ENCODE peak calls at places on chromosomes 7 and 10, in eight cellular contexts. One of them, this sample, is unnamed.

GRCh38 chr7:40350100-40350499 is 215.3 kb downstream of the SUGCT start:
- DNase-seq in esophagus squamous epithelium: no peak
- DNase-seq in lower lobe of right lung: no peak
- DNase-seq in transverse colon: no peak
- DNase-seq in astrocyte: no peak
- DNase-seq in bronchial epithelial cell: no peak
- DNase-seq in fibroblast of lung: no peak
- DNase-seq in thoracic aorta: no peak
- DNase-seq in this sample: no peak

GRCh38 chr7:4129481-4130122 is 552.5 kb upstream of the FOXK1 start:
- DNase-seq in lower lobe of right lung: no peak
- DNase-seq in transverse colon: no peak
- DNase-seq in astrocyte: no peak
- DNase-seq in thoracic aorta: no peak
- DNase-seq in esophagus squamous epithelium: no peak
- DNase-seq in bronchial epithelial cell: no peak
- DNase-seq in fibroblast of lung: no peak
- DNase-seq in this sample: no peak

GRCh38 chr10:29295813-29296212 is 6.9 kb downstream of the LYZL1 start:
- DNase-seq in bronchial epithelial cell: no peak
- DNase-seq in lower lobe of right lung: no peak
- DNase-seq in esophagus squamous epithelium: no peak
- DNase-seq in transverse colon: no peak
- DNase-seq in thoracic aorta: no peak
- DNase-seq in fibroblast of lung: no peak
- DNase-seq in astrocyte: no peak
- DNase-seq in this sample: no peak

GRCh38 chr7:39616138-39616537 is 7.2 kb upstream of the RALA start:
- DNase-seq in transverse colon: no peak
- DNase-seq in bronchial epithelial cell: peak; percentile 66
- DNase-seq in lower lobe of right lung: no peak
- DNase-seq in thoracic aorta: no peak
- DNase-seq in esophagus squamous epithelium: no peak
- DNase-seq in astrocyte: peak; percentile 68
- DNase-seq in fibroblast of lung: peak; percentile 75
- DNase-seq in this sample: no peak

GRCh38 chr10:45625879-45626278 is 46.7 kb downstream of the ZFAND4 start:
- DNase-seq in transverse colon: no peak
- DNase-seq in astrocyte: no peak
- DNase-seq in esophagus squamous epithelium: no peak
- DNase-seq in bronchial epithelial cell: peak; percentile 2
- DNase-seq in fibroblast of lung: no peak
- DNase-seq in lower lobe of right lung: no peak
- DNase-seq in thoracic aorta: no peak
- DNase-seq in this sample: no peak

GRCh38 chr10:88565072-88565471 is 18.0 kb downstream of the RNLS start:
- DNase-seq in lower lobe of right lung: no peak
- DNase-seq in thoracic aorta: no peak
- DNase-seq in astrocyte: no peak
- DNase-seq in fibroblast of lung: peak; percentile 37
- DNase-seq in esophagus squamous epithelium: no peak
- DNase-seq in transverse colon: no peak
- DNase-seq in bronchial epithelial cell: peak; percentile 51
- DNase-seq in this sample: no peak

GRCh38 chr7:410395-410910 is 109.2 kb downstream of the PDGFA start:
- DNase-seq in fibroblast of lung: no peak
- DNase-seq in transverse colon: no peak
- DNase-seq in astrocyte: no peak
- DNase-seq in lower lobe of right lung: peak; percentile 41
- DNase-seq in esophagus squamous epithelium: no peak
- DNase-seq in bronchial epithelial cell: no peak
- DNase-seq in thoracic aorta: no peak
- DNase-seq in this sample: no peak

GRCh38 chr10:75187961-75188426 is 22.6 kb upstream of the VDAC2 start:
- DNase-seq in bronchial epithelial cell: peak; percentile 93
- DNase-seq in transverse colon: peak; percentile 68
- DNase-seq in thoracic aorta: no peak
- DNase-seq in lower lobe of right lung: no peak
- DNase-seq in fibroblast of lung: peak; percentile 56
- DNase-seq in esophagus squamous epithelium: no peak
- DNase-seq in astrocyte: peak; percentile 43
- DNase-seq in this sample: peak; percentile 39

GRCh38 chr7:94041529-94041928 is 37.4 kb upstream of the BET1 start:
- DNase-seq in lower lobe of right lung: no peak
- DNase-seq in thoracic aorta: no peak
- DNase-seq in fibroblast of lung: peak; percentile 95
- DNase-seq in esophagus squamous epithelium: no peak
- DNase-seq in astrocyte: peak; percentile 94
- DNase-seq in transverse colon: no peak
- DNase-seq in bronchial epithelial cell: peak; percentile 46
- DNase-seq in this sample: no peak

DNA sequence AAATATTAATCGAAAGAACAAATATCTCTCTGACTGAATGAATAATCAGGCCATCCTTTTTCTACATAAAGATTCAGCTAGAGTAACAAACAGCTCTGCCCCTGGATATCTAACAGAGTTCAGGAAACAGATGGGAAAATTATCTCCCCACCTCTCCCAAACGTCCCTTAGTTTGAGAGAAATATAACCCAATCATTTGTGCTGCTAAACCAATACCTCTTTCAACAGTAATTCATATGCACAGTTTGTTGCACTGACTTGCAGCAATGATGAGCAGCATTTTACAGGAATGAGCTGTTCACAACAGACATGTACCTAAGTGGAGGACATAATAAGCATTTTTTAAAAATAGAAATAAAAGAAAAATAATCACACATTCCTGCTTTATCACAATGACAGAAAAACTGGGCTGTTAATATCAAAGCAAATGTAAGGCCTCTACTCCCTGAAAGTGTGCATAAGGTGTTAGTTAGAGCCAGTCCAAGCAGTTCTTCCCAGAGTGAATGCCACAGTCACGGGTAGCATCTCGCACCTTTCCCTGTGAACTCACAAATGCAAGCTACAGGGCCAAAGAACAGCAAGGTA is 2.3 kb downstream of the CREB3L2 start:
- DNase-seq in esophagus squamous epithelium: no peak
- DNase-seq in lower lobe of right lung: no peak
- DNase-seq in transverse colon: no peak
- DNase-seq in bronchial epithelial cell: peak; percentile 67
- DNase-seq in astrocyte: peak; percentile 24
- DNase-seq in thoracic aorta: no peak
- DNase-seq in fibroblast of lung: no peak
- DNase-seq in this sample: no peak
- H3K36me3 ChIP-seq in esophagus squamous epithelium: no peaks in the 10 kb centered on the region
- H3K36me3 ChIP-seq in lower lobe of right lung: no peaks in the 10 kb centered on the region
- H3K36me3 ChIP-seq in transverse colon: no peaks in the 10 kb centered on the region
- H3K36me3 ChIP-seq in bronchial epithelial cell: no peaks in the 10 kb centered on the region
- H3K36me3 ChIP-seq in astrocyte: peaks cover 10% of the 10 kb centered on the region
- H3K36me3 ChIP-seq in thoracic aorta: no peaks in the 10 kb centered on the region
- H3K36me3 ChIP-seq in fibroblast of lung: no peaks in the 10 kb centered on the region
- H3K36me3 ChIP-seq in this sample: peaks cover 5% of the 10 kb centered on the region

GRCh38 chr10:125727436-125727835 is 7.9 kb downstream of the EDRF1 start:
- DNase-seq in astrocyte: no peak
- DNase-seq in lower lobe of right lung: no peak
- DNase-seq in fibroblast of lung: no peak
- DNase-seq in thoracic aorta: no peak
- DNase-seq in bronchial epithelial cell: no peak
- DNase-seq in transverse colon: peak; percentile 15
- DNase-seq in esophagus squamous epithelium: no peak
- DNase-seq in this sample: no peak
- H3K36me3 ChIP-seq in astrocyte: peaks cover 83% of the 10 kb centered on the region
- H3K36me3 ChIP-seq in lower lobe of right lung: peaks cover 100% of the 10 kb centered on the region
- H3K36me3 ChIP-seq in fibroblast of lung: peaks cover 23% of the 10 kb centered on the region
- H3K36me3 ChIP-seq in thoracic aorta: peaks cover 70% of the 10 kb centered on the region
- H3K36me3 ChIP-seq in bronchial epithelial cell: peaks cover 19% of the 10 kb centered on the region
- H3K36me3 ChIP-seq in transverse colon: peaks cover 4% of the 10 kb centered on the region
- H3K36me3 ChIP-seq in esophagus squamous epithelium: peaks cover 48% of the 10 kb centered on the region
- H3K36me3 ChIP-seq in this sample: peaks cover 37% of the 10 kb centered on the region

GRCh38 chr7:6446977-6447588 is 671 bp downstream of the DAGLB start:
- DNase-seq in bronchial epithelial cell: peak; percentile 91
- DNase-seq in esophagus squamous epithelium: no peak
- DNase-seq in transverse colon: peak; percentile 88
- DNase-seq in lower lobe of right lung: peak; percentile 74
- DNase-seq in astrocyte: peak; percentile 77
- DNase-seq in thoracic aorta: peak; percentile 45
- DNase-seq in fibroblast of lung: peak; percentile 85
- DNase-seq in this sample: peak; percentile 90
- H3K36me3 ChIP-seq in bronchial epithelial cell: peaks cover 15% of the 10 kb centered on the region
- H3K36me3 ChIP-seq in esophagus squamous epithelium: peaks cover 14% of the 10 kb centered on the region
- H3K36me3 ChIP-seq in transverse colon: no peaks in the 10 kb centered on the region
- H3K36me3 ChIP-seq in lower lobe of right lung: peaks cover 33% of the 10 kb centered on the region
- H3K36me3 ChIP-seq in astrocyte: peaks cover 17% of the 10 kb centered on the region
- H3K36me3 ChIP-seq in thoracic aorta: no peaks in the 10 kb centered on the region
- H3K36me3 ChIP-seq in fibroblast of lung: peaks cover 5% of the 10 kb centered on the region
- H3K36me3 ChIP-seq in this sample: peaks cover 13% of the 10 kb centered on the region

DNA sequence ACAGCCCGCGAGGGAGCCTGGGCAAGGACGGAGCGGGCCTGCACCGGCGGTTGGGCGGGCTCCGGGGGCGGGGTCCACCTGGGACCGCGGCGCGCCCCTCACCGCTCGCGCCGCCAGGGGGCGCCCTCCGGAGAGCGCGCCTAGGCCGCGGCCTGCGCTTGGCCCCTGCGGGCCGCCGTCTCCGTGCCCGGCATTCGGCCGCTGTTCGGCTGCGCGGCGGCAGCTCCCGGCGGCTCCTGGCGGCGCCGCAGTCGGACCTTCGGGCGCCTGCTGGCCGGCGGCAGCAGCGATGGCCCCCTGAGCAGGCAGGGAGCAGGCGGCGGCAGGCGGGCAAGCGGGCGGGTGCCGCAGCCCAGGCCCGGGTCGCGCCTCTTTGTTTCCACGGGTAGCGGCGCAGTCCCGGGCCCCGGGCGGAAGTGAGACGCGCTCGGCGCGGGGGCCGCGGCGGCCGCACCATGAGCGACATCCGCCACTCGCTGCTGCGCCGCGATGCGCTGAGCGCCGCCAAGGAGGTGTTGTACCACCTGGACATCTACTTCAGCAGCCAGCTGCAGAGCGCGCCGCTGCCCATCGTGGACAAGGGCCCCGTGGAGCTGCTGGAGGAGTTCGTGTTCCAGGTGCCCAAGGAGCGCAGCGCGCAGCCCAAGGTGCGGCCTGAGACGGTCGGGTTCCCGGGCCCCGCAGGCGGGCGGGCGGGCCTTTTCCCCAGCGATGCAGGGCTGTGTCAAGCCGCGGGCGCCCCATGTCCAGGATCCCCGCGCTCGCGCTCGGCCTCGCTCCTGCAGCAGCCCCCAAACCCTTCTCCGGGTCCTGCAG is at the start of gene INTS15:
- DNase-seq in lower lobe of right lung: peak; percentile 85
- DNase-seq in astrocyte: peak; percentile 62
- DNase-seq in esophagus squamous epithelium: no peak
- DNase-seq in fibroblast of lung: peak; percentile 77
- DNase-seq in thoracic aorta: no peak
- DNase-seq in bronchial epithelial cell: peak; percentile 53
- DNase-seq in transverse colon: peak; percentile 84
- DNase-seq in this sample: peak; percentile 93
- H3K36me3 ChIP-seq in lower lobe of right lung: peaks cover 59% of the 10 kb centered on the region
- H3K36me3 ChIP-seq in astrocyte: peaks cover 8% of the 10 kb centered on the region
- H3K36me3 ChIP-seq in esophagus squamous epithelium: peaks cover 15% of the 10 kb centered on the region
- H3K36me3 ChIP-seq in fibroblast of lung: peaks cover 6% of the 10 kb centered on the region
- H3K36me3 ChIP-seq in thoracic aorta: peaks cover 34% of the 10 kb centered on the region
- H3K36me3 ChIP-seq in bronchial epithelial cell: peaks cover 10% of the 10 kb centered on the region
- H3K36me3 ChIP-seq in transverse colon: no peaks in the 10 kb centered on the region
- H3K36me3 ChIP-seq in this sample: peaks cover 36% of the 10 kb centered on the region

This sample was measured in trophoblast cell.